ENCODE peak calls at places on chromosomes 2 and 18, in seven cellular contexts. G, L, A, O, X, E and M are unnamed samples.

GRCh38 chr2:43193996-43194869 is 32.2 kb downstream of the ZFP36L2 start:
- DNase-seq in X (no peak), L (no peak), O (no peak), G (no peak), E (no peak), A (peak), M (no peak)

GRCh38 chr2:31228717-31229116 is 5.2 kb upstream of the EHD3 start:
- DNase-seq in O (no peak), E (no peak), G (no peak), X (no peak), L (no peak), A (no peak), M (peak)

GRCh38 chr18:74050807-74051206 is 96.8 kb downstream of the FBXO15 start:
- DNase-seq in L (no peak), A (no peak), X (no peak), O (no peak), E (no peak), G (no peak), M (no peak)

GRCh38 chr2:10188211-10188610 is 65.7 kb downstream of the RRM2 start:
- DNase-seq in A (no peak), L (no peak), X (no peak), O (no peak), G (no peak), E (no peak), M (no peak)

GRCh38 chr2:144377929-144378328 is 142.0 kb downstream of the ZEB2 start:
- DNase-seq in X (no peak), L (no peak), E (no peak), A (no peak), G (no peak), O (no peak), M (no peak)

GRCh38 chr2:42753188-42753813 is 10.6 kb downstream of the OXER1 start:
- DNase-seq in L (no peak), O (no peak), X (no peak), A (no peak), G (no peak), E (no peak), M (no peak)

GRCh38 chr2:219430633-219431615 is 3.7 kb upstream of the SPEG start:
- DNase-seq in A (no peak), O (peak), L (no peak), X (no peak), G (no peak), E (peak), M (no peak)

GRCh38 chr2:54504866-54505265 is 48.7 kb downstream of the SPTBN1 start:
- DNase-seq in A (no peak), L (no peak), O (no peak), G (no peak), E (no peak), X (no peak), M (no peak)

GRCh38 chr2:202035941-202036372 is 2.3 kb downstream of the FZD7 start:
- DNase-seq in L (no peak), G (no peak), O (no peak), X (no peak), E (no peak), A (no peak), M (no peak)

GRCh38 chr2:73852020-73852419 is 23.3 kb downstream of the STAMBP start:
- DNase-seq in L (no peak), E (no peak), O (no peak), G (peak), X (no peak), A (no peak), M (no peak)

GRCh38 chr2:182616471-182617393 is 99.3 kb upstream of the DNAJC10 start:
- DNase-seq in O (no peak), E (no peak), A (no peak), X (no peak), G (peak), L (no peak), M (no peak)

GRCh38 chr18:49560277-49561126 is 1.4 kb upstream of the LIPG start:
- DNase-seq in G (no peak), L (peak), X (peak), A (no peak), E (no peak), O (peak), M (no peak)

GRCh38 chr2:224892574-224893204 is 149.6 kb downstream of the DOCK10 start:
- DNase-seq in A (no peak), X (no peak), E (no peak), O (no peak), L (no peak), G (no peak), M (no peak)

GRCh38 chr2:179022685-179023084 is 27.3 kb downstream of the CCDC141 start:
- DNase-seq in E (no peak), L (no peak), A (no peak), G (no peak), X (no peak), O (no peak), M (no peak)

GRCh38 chr2:162327806-162328205 is 9.3 kb upstream of the IFIH1 start:
- DNase-seq in O (no peak), A (no peak), G (no peak), E (no peak), X (no peak), L (no peak), M (no peak)

GRCh38 chr2:175004980-175005832 is at the start of gene CHN1:
- DNase-seq in E (peak), X (peak), G (peak), A (peak), O (peak), L (peak), M (no peak)

GRCh38 chr2:39511219-39511785 is 74.2 kb upstream of the MAP4K3 start:
- DNase-seq in O (peak), L (no peak), G (no peak), X (no peak), A (no peak), E (peak), M (no peak)

GRCh38 chr2:55099878-55100820 is 49.9 kb upstream of the RTN4 start:
- DNase-seq in E (no peak), O (no peak), X (no peak), A (no peak), G (peak), L (no peak), M (no peak)

GRCh38 chr2:10761591-10761990 is 40.2 kb downstream of the ATP6V1C2 start:
- DNase-seq in O (peak), A (no peak), X (no peak), L (no peak), E (no peak), G (no peak), M (no peak)

GRCh38 chr2:151754253-151754897 is 20.1 kb upstream of the NEB start:
- DNase-seq in X (no peak), G (no peak), A (no peak), O (no peak), E (no peak), L (no peak), M (no peak)

GRCh38 chr2:128302011-128302743 is 16.5 kb downstream of the HS6ST1 start:
- DNase-seq in L (no peak), O (no peak), A (no peak), X (no peak), E (no peak), G (no peak), M (no peak)

GRCh38 chr2:161273038-161273760 is 35.0 kb upstream of the PSMD14 start:
- DNase-seq in A (peak), L (peak), G (peak), X (no peak), O (no peak), E (peak), M (no peak)